ENCODE peak calls at places on chromosome 10, in seven cellular contexts. X is GM12878, F is Panc1, B is SK-N-SH, V is K562, L is HCT116, P is HepG2. Q is an unnamed sample.

GRCh38 chr10:91124016-91124415 is 96.4 kb upstream of the PCGF5 start:
- DNase-seq in X (no peak), F (no peak), B (no peak), V (no peak), L (no peak), P (peak), Q (no peak)

GRCh38 chr10:31749981-31750850 is 178.4 kb downstream of the ARHGAP12 start:
- DNase-seq in X (no peak), F (no peak), B (peak), V (no peak), L (no peak), P (no peak), Q (no peak)

GRCh38 chr10:73116017-73116416 is 5.8 kb downstream of the NUDT13 start:
- DNase-seq in X (no peak), F (no peak), B (no peak), V (no peak), L (no peak), P (no peak), Q (no peak)

GRCh38 chr10:90062786-90063185 is 361.4 kb downstream of the KIF20B start:
- DNase-seq in X (no peak), F (no peak), B (no peak), V (no peak), L (no peak), P (no peak), Q (no peak)

GRCh38 chr10:90977855-90978486 is 57.1 kb upstream of the ANKRD1 start:
- DNase-seq in X (no peak), F (no peak), B (no peak), V (no peak), L (no peak), P (no peak), Q (no peak)

GRCh38 chr10:71213761-71214440 is 1.5 kb downstream of the UNC5B start:
- DNase-seq in X (no peak), F (no peak), B (peak), V (no peak), L (no peak), P (no peak), Q (no peak)

GRCh38 chr10:69734797-69735468 is 66.8 kb upstream of the COL13A1 start:
- DNase-seq in X (no peak), F (no peak), B (no peak), V (no peak), L (no peak), P (no peak), Q (no peak)

GRCh38 chr10:61942997-61943457 is 41.5 kb downstream of the ARID5B start:
- DNase-seq in X (no peak), F (no peak), B (no peak), V (no peak), L (no peak), P (no peak), Q (no peak)

GRCh38 chr10:124351481-124352220 is 67.1 kb downstream of the OAT start:
- DNase-seq in X (no peak), F (no peak), B (no peak), V (no peak), L (no peak), P (no peak), Q (no peak)

GRCh38 chr10:26881600-26882331 is 21.0 kb upstream of the ABI1 start:
- DNase-seq in X (no peak), F (no peak), B (peak), V (peak), L (peak), P (peak), Q (no peak)

GRCh38 chr10:7942311-7942710 is 112.2 kb upstream of the GATA3 start:
- DNase-seq in X (no peak), F (no peak), B (no peak), V (no peak), L (no peak), P (no peak), Q (no peak)

GRCh38 chr10:84224411-84225028 is 824 bp downstream of the LRIT2 start:
- DNase-seq in X (no peak), F (no peak), B (no peak), V (peak), L (no peak), P (no peak), Q (no peak)

GRCh38 chr10:20958225-20958624 is 61.1 kb upstream of the NEBL start:
- DNase-seq in X (no peak), F (no peak), B (no peak), V (no peak), L (no peak), P (no peak), Q (no peak)

GRCh38 chr10:103765981-103766380 is 89.4 kb downstream of the SH3PXD2A start:
- DNase-seq in X (no peak), F (no peak), B (no peak), V (no peak), L (no peak), P (no peak), Q (no peak)

GRCh38 chr10:86413046-86413728 is 46.6 kb upstream of the GRID1 start:
- DNase-seq in X (peak), F (no peak), B (no peak), V (no peak), L (no peak), P (no peak), Q (no peak)

GRCh38 chr10:61903991-61904350 is 2.5 kb downstream of the ARID5B start:
- DNase-seq in X (no peak), F (no peak), B (no peak), V (no peak), L (no peak), P (no peak), Q (no peak)

GRCh38 chr10:47291682-47292081 is 8.3 kb upstream of the GDF10 start:
- DNase-seq in X (no peak), F (no peak), B (no peak), V (no peak), L (no peak), P (no peak), Q (no peak)

GRCh38 chr10:128046934-128047251 is 79.3 kb downstream of the MKI67 start:
- DNase-seq in X (no peak), F (no peak), B (no peak), V (no peak), L (no peak), P (no peak), Q (no peak)

GRCh38 chr10:6035101-6035834 is 26.9 kb downstream of the IL2RA start:
- DNase-seq in X (no peak), F (no peak), B (no peak), V (no peak), L (no peak), P (no peak), Q (no peak)

GRCh38 chr10:125375210-125375609 is 214.8 kb upstream of the CTBP2 start:
- DNase-seq in X (no peak), F (no peak), B (no peak), V (no peak), L (peak), P (no peak), Q (no peak)

GRCh38 chr10:109892087-109892486 is 31.2 kb downstream of the XPNPEP1 start:
- DNase-seq in X (no peak), F (no peak), B (no peak), V (no peak), L (no peak), P (no peak), Q (no peak)

GRCh38 chr10:38157270-38157685 is 63.1 kb downstream of the ZNF37A start:
- DNase-seq in X (no peak), F (no peak), B (no peak), V (no peak), L (no peak), P (no peak), Q (no peak)

GRCh38 chr10:44300666-44301649 is 83.9 kb downstream of the CXCL12 start:
- DNase-seq in X (peak), F (no peak), B (peak), V (no peak), L (peak), P (no peak), Q (no peak)

GRCh38 chr10:132231656-132232552 is 45.2 kb downstream of the DPYSL4 start:
- DNase-seq in X (no peak), F (no peak), B (no peak), V (no peak), L (no peak), P (no peak), Q (no peak)

GRCh38 chr10:4658777-4659176 is 167.2 kb upstream of the AKR1E2 start:
- DNase-seq in X (no peak), F (no peak), B (no peak), V (no peak), L (no peak), P (peak), Q (no peak)

GRCh38 chr10:73968101-73968515 is 29.8 kb upstream of the VCL start:
- DNase-seq in X (no peak), F (no peak), B (no peak), V (no peak), L (no peak), P (no peak), Q (no peak)

GRCh38 chr10:76984559-76985443 is 652.8 kb downstream of the KCNMA1 start:
- DNase-seq in X (no peak), F (peak), B (peak), V (peak), L (peak), P (peak), Q (peak)

GRCh38 chr10:72085864-72086465 is 2.4 kb downstream of the SPOCK2 start:
- DNase-seq in X (no peak), F (no peak), B (no peak), V (no peak), L (no peak), P (no peak), Q (no peak)

GRCh38 chr10:62528441-62528840 is 154.3 kb downstream of the ZNF365 start:
- DNase-seq in X (peak), F (no peak), B (no peak), V (no peak), L (no peak), P (no peak), Q (no peak)

GRCh38 chr10:125692932-125693847 is 10.2 kb upstream of the TEX36 start:
- DNase-seq in X (no peak), F (no peak), B (no peak), V (no peak), L (no peak), P (no peak), Q (no peak)

GRCh38 chr10:15245530-15245929 is 77.0 kb upstream of the NMT2 start:
- DNase-seq in X (no peak), F (no peak), B (peak), V (peak), L (peak), P (peak), Q (peak)

GRCh38 chr10:25704622-25705021 is 229.4 kb upstream of the MYO3A start:
- DNase-seq in X (no peak), F (no peak), B (no peak), V (no peak), L (no peak), P (no peak), Q (no peak)

GRCh38 chr10:49657606-49658005 is 21.8 kb upstream of the C10orf53 start:
- DNase-seq in X (no peak), F (no peak), B (no peak), V (no peak), L (no peak), P (no peak), Q (no peak)

GRCh38 chr10:7752251-7752650 is 35.5 kb downstream of the KIN start:
- DNase-seq in X (no peak), F (no peak), B (no peak), V (no peak), L (no peak), P (no peak), Q (no peak)

DNA sequence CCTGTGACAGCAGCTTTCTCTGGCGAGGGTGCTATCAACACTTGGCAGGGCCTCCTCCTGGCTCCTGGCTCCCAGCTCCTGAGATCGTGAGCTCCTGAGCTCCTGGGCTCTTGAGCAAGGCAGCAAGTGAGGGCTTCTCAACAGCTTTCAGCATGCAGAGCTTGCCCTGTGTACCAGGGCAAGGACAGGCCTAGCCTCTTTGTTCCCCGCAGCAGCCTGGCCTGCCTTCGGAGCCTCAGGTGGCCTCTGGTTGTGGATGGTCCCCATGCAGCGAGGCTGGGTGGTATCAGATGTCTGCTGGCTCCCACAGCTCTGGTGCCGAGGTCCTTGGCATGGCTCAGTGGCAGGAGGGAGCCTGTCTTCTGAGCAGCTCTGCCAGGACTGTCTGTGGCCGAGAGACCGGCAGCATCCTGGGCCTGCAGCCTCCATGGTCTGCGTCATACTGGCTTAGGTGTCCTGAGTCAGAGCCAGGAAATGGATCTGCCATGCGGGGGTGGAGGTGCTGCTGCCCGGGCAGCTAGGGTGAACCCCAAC is 44.2 kb downstream of the ZMIZ1 start:
- DNase-seq in X (no peak), F (no peak), B (peak), V (no peak), L (no peak), P (no peak), Q (no peak)
- TF ChIP-seq SIN3A in X (no peak), F (no peak), B (no peak), V (no peak), L (no peak), P (no peak), Q (no peak)

DNA sequence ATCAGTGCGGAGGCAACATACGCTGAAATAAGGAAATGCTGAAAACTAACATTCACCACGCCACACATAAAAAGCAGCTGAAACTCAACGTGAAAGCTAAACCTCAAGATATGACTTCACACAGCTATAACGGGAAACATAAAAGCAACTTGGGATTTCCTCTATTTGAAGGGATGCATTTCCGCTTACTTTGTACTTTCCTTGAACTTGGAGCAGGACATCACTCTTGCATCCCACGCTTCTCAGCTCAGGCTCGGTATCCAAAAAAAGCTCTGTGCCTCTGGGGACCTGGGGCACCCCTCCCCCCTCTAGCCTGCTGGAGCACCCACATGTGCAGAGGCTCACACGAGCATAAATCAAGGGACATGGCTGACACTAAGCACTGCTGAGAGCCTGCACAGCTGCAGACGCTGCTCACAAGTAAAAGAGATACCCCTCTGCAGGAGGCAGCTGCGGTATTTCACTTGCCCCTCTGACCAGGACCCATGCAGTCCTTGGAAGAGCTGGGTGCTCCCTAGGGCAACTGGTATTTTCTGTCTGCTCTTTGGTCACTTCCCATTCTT is 34.2 kb downstream of the PARD3 start:
- DNase-seq in X (peak), F (no peak), B (peak), V (no peak), L (no peak), P (no peak), Q (no peak)
- TF ChIP-seq SIN3A in X (no peak), F (no peak), B (no peak), V (no peak), L (no peak), P (no peak), Q (no peak)

GRCh38 chr10:17454801-17455520 is 566 bp upstream of the ST8SIA6 start:
- DNase-seq in X (no peak), F (no peak), B (peak), V (peak), L (peak), P (no peak), Q (no peak)

GRCh38 chr10:17452060-17452894 is 2.1 kb downstream of the ST8SIA6 start:
- DNase-seq in X (no peak), F (no peak), B (no peak), V (no peak), L (no peak), P (no peak), Q (peak)

GRCh38 chr10:17453035-17453376 is 1.4 kb downstream of the ST8SIA6 start:
- DNase-seq in X (no peak), F (no peak), B (no peak), V (no peak), L (no peak), P (no peak), Q (no peak)

GRCh38 chr10:17454181-17454800 is at the start of gene ST8SIA6:
- DNase-seq in X (no peak), F (no peak), B (peak), V (peak), L (no peak), P (no peak), Q (peak)

GRCh38 chr10:17453377-17454091 is 861 bp downstream of the ST8SIA6 start:
- DNase-seq in X (no peak), F (no peak), B (peak), V (peak), L (no peak), P (no peak), Q (peak)
- TF ChIP-seq SIN3A in X (no peak), F (no peak), B (no peak), V (peak), L (no peak), P (no peak), Q (no peak)

GRCh38 chr10:3411044-3411443 is 238.5 kb upstream of the PITRM1 start:
- DNase-seq in X (no peak), F (no peak), B (no peak), V (peak), L (no peak), P (no peak), Q (no peak)

GRCh38 chr10:3407208-3407607 is 234.6 kb upstream of the PITRM1 start:
- DNase-seq in X (no peak), F (no peak), B (no peak), V (no peak), L (no peak), P (no peak), Q (no peak)

GRCh38 chr10:3406556-3406955 is 234.0 kb upstream of the PITRM1 start:
- DNase-seq in X (no peak), F (no peak), B (no peak), V (no peak), L (no peak), P (no peak), Q (no peak)

GRCh38 chr10:3409928-3410327 is 237.3 kb upstream of the PITRM1 start:
- DNase-seq in X (no peak), F (no peak), B (no peak), V (no peak), L (no peak), P (no peak), Q (no peak)

DNA sequence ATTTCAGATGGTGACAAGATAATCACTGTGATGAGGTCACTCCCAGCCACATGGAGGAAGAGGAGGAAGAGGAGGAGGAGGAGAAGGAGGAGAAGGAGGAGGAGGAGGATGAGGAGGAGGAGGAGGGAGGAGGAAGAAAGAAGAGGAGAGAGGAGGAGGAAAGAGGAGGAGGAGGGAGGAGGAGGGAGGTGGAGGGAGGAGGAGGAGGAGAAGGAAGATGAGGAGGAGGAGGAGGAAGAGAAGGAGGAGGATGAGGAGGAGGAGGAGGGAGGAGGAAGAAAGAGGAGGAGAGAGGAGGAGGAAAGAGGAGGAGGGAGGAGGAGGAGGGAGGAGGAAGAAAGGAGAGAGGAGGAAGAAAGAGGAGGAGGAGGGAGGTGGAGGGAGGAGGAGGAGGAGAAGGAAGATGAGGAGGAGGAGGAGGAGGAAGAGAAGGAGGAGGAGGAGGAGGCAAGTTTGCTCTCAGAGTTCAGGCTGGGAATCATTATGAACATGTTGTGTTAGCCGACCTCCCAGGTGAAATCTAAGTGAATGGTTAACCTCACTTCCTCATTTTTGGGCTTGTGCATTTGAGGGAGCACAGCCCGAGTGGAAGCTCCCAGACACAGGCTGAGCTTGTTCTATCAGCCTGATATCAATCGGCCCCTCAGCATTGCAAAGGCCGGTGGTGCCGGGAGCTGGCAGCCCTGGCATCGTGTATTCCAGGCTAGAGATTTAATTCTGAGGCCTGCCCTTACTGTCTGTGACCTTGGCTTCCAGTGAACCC is 236.2 kb upstream of the PITRM1 start:
- DNase-seq in X (no peak), F (no peak), B (no peak), V (no peak), L (no peak), P (no peak), Q (no peak)
- TF ChIP-seq SIN3A in X (no peak), F (no peak), B (no peak), V (no peak), L (no peak), P (no peak), Q (no peak)

GRCh38 chr10:35308809-35309208 is 27.5 kb upstream of the CCNY start:
- DNase-seq in X (no peak), F (no peak), B (no peak), V (no peak), L (no peak), P (no peak), Q (no peak)

GRCh38 chr10:35300063-35300699 is 36.1 kb upstream of the CCNY start:
- DNase-seq in X (peak), F (peak), B (no peak), V (peak), L (peak), P (no peak), Q (no peak)

GRCh38 chr10:35307297-35307696 is 29.0 kb upstream of the CCNY start:
- DNase-seq in X (no peak), F (peak), B (no peak), V (no peak), L (no peak), P (no peak), Q (no peak)

GRCh38 chr10:35306852-35307251 is 29.5 kb upstream of the CCNY start:
- DNase-seq in X (no peak), F (no peak), B (peak), V (no peak), L (no peak), P (peak), Q (no peak)

DNA sequence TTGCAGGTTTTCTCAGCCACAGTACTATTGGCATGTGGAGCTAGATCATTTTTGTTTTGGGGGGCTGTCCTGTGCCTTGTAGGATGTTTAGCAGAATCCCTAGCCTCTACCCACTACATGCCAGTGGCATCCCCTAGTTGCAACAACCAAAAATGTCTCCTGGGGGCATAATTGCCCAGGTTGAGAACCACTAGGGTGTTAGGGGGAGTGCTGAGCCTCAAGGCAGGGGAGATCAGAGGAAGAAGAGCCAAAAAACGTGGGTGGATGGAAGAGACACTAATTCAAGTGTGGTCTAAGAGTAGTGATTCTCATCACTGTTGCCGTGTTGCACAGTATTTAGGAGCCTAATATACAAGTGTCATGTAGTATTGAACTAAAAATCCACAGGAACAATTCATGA is 31.7 kb upstream of the CCNY start:
- DNase-seq in X (no peak), F (no peak), B (no peak), V (no peak), L (no peak), P (no peak), Q (no peak)
- TF ChIP-seq SIN3A in X (no peak), F (no peak), B (no peak), V (no peak), L (no peak), P (no peak), Q (no peak)

GRCh38 chr10:13271552-13272163 is 28.2 kb downstream of the PHYH start:
- DNase-seq in X (no peak), F (no peak), B (peak), V (peak), L (peak), P (peak), Q (peak)
- TF ChIP-seq SIN3A in X (no peak), F (no peak), B (no peak), V (no peak), L (no peak), P (no peak), Q (no peak)

Q was measured in H1.